ENCODE peak calls at places on chromosomes 5 and 9, in four cellular contexts. L is B cell, J is H1, X is left ventricle myocardium inferior. F is an unnamed sample.

GRCh38 chr5:98128271-98128670 is 645.2 kb upstream of the RGMB start:
- DNase-seq in X (no peak), J (no peak), L (no peak), F (no peak)

GRCh38 chr9:22097712-22098111 is 88.6 kb upstream of the CDKN2B start:
- DNase-seq in X (no peak), L (no peak), J (no peak), F (no peak)

GRCh38 chr5:78504726-78505431 is 143.7 kb downstream of the LHFPL2 start:
- DNase-seq in L (no peak), X (peak), J (no peak), F (no peak)

GRCh38 chr9:26296910-26297309 is 595.7 kb downstream of the CAAP1 start:
- DNase-seq in X (no peak), J (no peak), L (no peak), F (no peak)

GRCh38 chr5:107466233-107466769 is 204.4 kb downstream of the EFNA5 start:
- DNase-seq in J (no peak), L (no peak), X (no peak), F (no peak)

GRCh38 chr9:34256104-34256503 is 73.0 kb downstream of the KIF24 start:
- DNase-seq in X (no peak), J (no peak), L (no peak), F (no peak)

GRCh38 chr9:76302947-76303550 is 91.2 kb downstream of the RFK start:
- DNase-seq in X (no peak), L (peak), J (no peak), F (peak)

GRCh38 chr5:109784687-109785086 is 95.0 kb downstream of the MAN2A1 start:
- DNase-seq in L (no peak), X (no peak), J (no peak), F (no peak)

GRCh38 chr5:155726267-155726666 is 600.7 kb upstream of the SGCD start:
- DNase-seq in X (no peak), J (peak), L (no peak), F (no peak)

GRCh38 chr5:31935702-31936347 is 238.3 kb downstream of the GOLPH3 start:
- DNase-seq in X (no peak), J (no peak), L (no peak), F (no peak)

GRCh38 chr5:92916036-92916435 is 665.0 kb downstream of the NR2F1-AS1 start:
- DNase-seq in X (no peak), J (no peak), L (no peak), F (no peak)

GRCh38 chr9:32255026-32255425 is 129.4 kb upstream of the ACO1 start:
- DNase-seq in X (no peak), L (no peak), J (no peak), F (no peak)

GRCh38 chr9:126719677-126720435 is 85.0 kb upstream of the ZBTB43 start:
- DNase-seq in J (peak), X (peak), L (peak), F (peak)

GRCh38 chr9:114507726-114508125 is 2.5 kb upstream of the WHRN start:
- DNase-seq in J (no peak), L (peak), X (no peak), F (peak)

GRCh38 chr5:176319827-176320554 is 41.6 kb downstream of the KIAA1191 start:
- DNase-seq in L (no peak), J (no peak), X (no peak), F (no peak)

GRCh38 chr5:119876522-119876921 is 247.2 kb downstream of the FAM170A start:
- DNase-seq in J (no peak), L (no peak), X (no peak), F (no peak)

GRCh38 chr9:86531273-86531672 is 177.1 kb upstream of the TUT7 start:
- DNase-seq in J (no peak), X (no peak), L (no peak), F (no peak)

GRCh38 chr9:103104101-103104500 is 109.0 kb downstream of the CYLC2 start:
- DNase-seq in X (no peak), J (no peak), L (no peak), F (no peak)

GRCh38 chr9:131197160-131197911 is 72.0 kb downstream of the NUP214 start:
- DNase-seq in X (no peak), J (no peak), L (no peak), F (no peak)

GRCh38 chr9:109258619-109259321 is 62.1 kb downstream of the EPB41L4B start:
- DNase-seq in J (no peak), X (no peak), L (no peak), F (no peak)

GRCh38 chr9:95351051-95351450 is 33.5 kb upstream of the FANCC start:
- DNase-seq in L (no peak), X (no peak), J (peak), F (no peak)

GRCh38 chr5:149358294-149358651 is 427 bp downstream of the PCYOX1L start:
- DNase-seq in X (peak), J (no peak), L (peak), F (no peak)

GRCh38 chr9:122040573-122041242 is 52.4 kb downstream of the TTLL11 start:
- DNase-seq in L (peak), X (no peak), J (no peak), F (no peak)

GRCh38 chr9:133490865-133491655 is 12.2 kb upstream of the SLC2A6 start:
- DNase-seq in L (no peak), X (no peak), J (no peak), F (no peak)

GRCh38 chr5:9624196-9624947 is 5.8 kb downstream of the TAS2R1 start:
- DNase-seq in J (no peak), X (no peak), L (no peak), F (no peak)

GRCh38 chr5:149561848-149562247 is 10.6 kb upstream of the CSNK1A1 start:
- DNase-seq in L (no peak), J (no peak), X (no peak), F (no peak)

GRCh38 chr5:154110781-154111180 is 72.0 kb downstream of the MFAP3 start:
- DNase-seq in X (no peak), L (no peak), J (no peak), F (no peak)

GRCh38 chr5:153678617-153679329 is 188.3 kb downstream of the GRIA1 start:
- DNase-seq in J (no peak), L (no peak), X (peak), F (no peak)

GRCh38 chr5:56490971-56491468 is 257.9 kb upstream of the ANKRD55 start:
- DNase-seq in L (no peak), J (no peak), X (no peak), F (no peak)

GRCh38 chr9:100525563-100525962 is 52.3 kb upstream of the CAVIN4 start:
- DNase-seq in L (no peak), J (no peak), X (no peak), F (no peak)

GRCh38 chr5:10674582-10674981 is 86.5 kb downstream of the DAP start:
- DNase-seq in X (no peak), L (no peak), J (no peak), F (no peak)

GRCh38 chr5:10475931-10476687 is 34.4 kb downstream of the ROPN1L start:
- DNase-seq in J (no peak), L (no peak), X (no peak), F (no peak)

GRCh38 chr5:40916213-40916612 is 6.9 kb downstream of the C7 start:
- DNase-seq in L (no peak), X (no peak), J (no peak), F (no peak)

GRCh38 chr5:34022131-34022705 is 14.4 kb upstream of the AMACR start:
- DNase-seq in X (no peak), L (no peak), J (no peak), F (no peak)

GRCh38 chr9:115234094-115234493 is 116.1 kb upstream of the TNC start:
- DNase-seq in J (no peak), L (no peak), X (no peak), F (no peak)

GRCh38 chr5:143001764-143002351 is 231.7 kb downstream of the ARHGAP26 start:
- DNase-seq in X (no peak), J (no peak), L (no peak), F (no peak)

GRCh38 chr9:108751301-108751824 is 104.4 kb downstream of the ACTL7B start:
- DNase-seq in J (no peak), L (no peak), X (no peak), F (no peak)

DNA sequence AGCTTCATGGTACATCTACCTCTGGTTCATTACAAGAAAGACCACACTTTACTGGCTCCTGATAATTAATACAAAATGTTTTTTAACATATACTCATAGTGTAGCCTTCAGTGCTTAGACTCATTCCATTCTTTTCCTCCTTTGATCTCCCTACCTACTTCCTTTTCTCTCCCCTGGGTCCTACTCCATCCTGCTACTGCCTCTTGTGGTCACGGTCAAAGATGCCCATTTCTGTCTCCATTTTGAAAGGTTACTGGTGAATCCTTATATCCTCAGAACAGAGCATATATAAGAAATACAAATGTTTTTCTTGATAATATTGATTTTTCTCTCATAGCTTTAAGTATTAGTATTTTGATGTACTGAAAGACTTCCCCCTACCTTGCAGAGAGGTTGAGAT is 375.9 kb downstream of the ARRDC3 start:
- DNase-seq in X (no peak), L (no peak), J (no peak), F (no peak)
- TF ChIP-seq CTCF in X (no peak), L (no peak), J (peak), F (no peak)

GRCh38 chr5:158013939-158014338 is 155.0 kb upstream of the CLINT1 start:
- DNase-seq in X (no peak), J (peak), L (peak), F (peak)
- TF ChIP-seq CTCF in X (peak), J (peak), L (no peak), F (peak)

GRCh38 chr5:115888027-115888426 is 46.3 kb downstream of the AP3S1 start:
- DNase-seq in L (no peak), J (no peak), X (no peak), F (no peak)
- TF ChIP-seq CTCF in L (no peak), J (no peak), X (peak), F (no peak)

GRCh38 chr5:35819026-35819425 is 37.7 kb upstream of the IL7R start:
- DNase-seq in X (no peak), L (no peak), J (no peak), F (no peak)

GRCh38 chr5:35811108-35811741 is 45.5 kb upstream of the IL7R start:
- DNase-seq in L (no peak), J (no peak), X (no peak), F (no peak)

GRCh38 chr5:35813456-35813855 is 43.2 kb upstream of the IL7R start:
- DNase-seq in L (no peak), J (no peak), X (no peak), F (no peak)

GRCh38 chr5:35816881-35817521 is 39.7 kb upstream of the IL7R start:
- DNase-seq in L (no peak), J (no peak), X (no peak), F (no peak)

GRCh38 chr5:35815089-35815936 is 41.4 kb upstream of the IL7R start:
- DNase-seq in X (no peak), L (peak), J (no peak), F (no peak)
- TF ChIP-seq CTCF in X (peak), L (peak), J (peak), F (no peak)

DNA sequence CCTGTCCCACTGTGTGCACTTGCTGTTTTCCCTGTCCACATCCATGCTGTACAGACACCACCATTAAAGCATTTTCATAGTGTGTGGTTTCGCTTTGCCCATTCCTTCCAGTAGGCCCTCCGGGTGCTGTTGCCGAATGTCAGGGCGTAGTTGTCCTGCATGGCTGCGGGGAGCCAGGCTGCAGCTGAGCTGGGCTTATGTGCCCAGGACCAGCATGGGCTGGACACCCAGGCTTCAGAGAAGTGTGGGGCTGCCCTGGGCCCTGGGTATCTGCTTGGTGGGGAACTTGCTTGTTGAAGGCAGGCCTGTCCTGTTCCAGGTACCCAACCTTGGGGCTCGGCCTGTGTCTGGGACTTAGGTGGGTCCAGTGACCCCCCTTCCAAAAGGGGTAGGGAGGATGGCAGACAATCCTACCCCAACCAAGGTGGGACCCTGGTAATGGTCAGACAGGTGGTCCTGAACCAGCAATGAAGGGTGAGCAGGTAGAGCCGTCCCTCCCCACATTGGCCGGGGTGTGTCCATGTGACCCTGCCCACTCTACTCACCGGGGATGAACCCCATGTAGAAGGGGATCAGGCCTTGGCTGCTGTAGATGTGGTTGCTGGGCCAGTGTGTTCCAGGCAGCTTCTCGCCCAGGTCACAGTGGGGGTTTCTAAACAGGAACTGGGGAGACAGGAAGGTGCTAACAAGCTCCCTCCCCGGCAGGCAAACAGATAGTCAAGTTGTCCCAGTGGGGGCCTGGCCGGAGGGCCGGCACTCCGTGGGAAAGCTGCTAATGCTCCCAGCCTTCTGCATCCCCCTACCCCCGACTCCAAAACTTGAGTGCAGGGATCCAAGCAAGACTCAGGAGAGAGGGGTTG is 2.8 kb downstream of the TUBB4B start:
- DNase-seq in X (no peak), L (no peak), J (peak), F (no peak)
- TF ChIP-seq CTCF in X (no peak), L (no peak), J (no peak), F (no peak)

F was measured in GM20000.